ENCODE peak calls at places on chromosome 22, in ten cellular contexts. One of them, this sample, is unnamed. For H3K9me3, the result is how much of the 10 kb centered on the place peaks cover.

GRCh38 chr22:39109361-39109760 is 12.3 kb downstream of the APOBEC3H start:
- DNase-seq in left lung: no peak
- DNase-seq in RWPE2: no peak
- DNase-seq in BE2C: no peak
- DNase-seq in PC-3: no peak
- DNase-seq in heart left ventricle: no peak
- DNase-seq in A673: no peak
- DNase-seq in CD8-positive, alpha-beta memory T cell: no peak
- DNase-seq in MM.1S: no peak
- DNase-seq in left ventricle myocardium inferior: no peak
- DNase-seq in this sample: no peak

GRCh38 chr22:44172370-44173108 is 8.2 kb upstream of the PARVG start:
- DNase-seq in left lung: peak
- DNase-seq in RWPE2: no peak
- DNase-seq in BE2C: no peak
- DNase-seq in PC-3: no peak
- DNase-seq in heart left ventricle: peak
- DNase-seq in A673: peak
- DNase-seq in CD8-positive, alpha-beta memory T cell: no peak
- DNase-seq in MM.1S: no peak
- DNase-seq in left ventricle myocardium inferior: peak
- DNase-seq in this sample: peak

GRCh38 chr22:38923463-38924196 is 33.8 kb upstream of the APOBEC3A start:
- DNase-seq in left lung: no peak
- DNase-seq in RWPE2: no peak
- DNase-seq in BE2C: peak
- DNase-seq in PC-3: peak
- DNase-seq in heart left ventricle: peak
- DNase-seq in A673: peak
- DNase-seq in CD8-positive, alpha-beta memory T cell: no peak
- DNase-seq in MM.1S: no peak
- DNase-seq in left ventricle myocardium inferior: peak
- DNase-seq in this sample: peak

GRCh38 chr22:33114570-33114969 is 56.4 kb upstream of the SYN3 start:
- DNase-seq in left lung: no peak
- DNase-seq in RWPE2: no peak
- DNase-seq in BE2C: no peak
- DNase-seq in PC-3: no peak
- DNase-seq in heart left ventricle: no peak
- DNase-seq in A673: no peak
- DNase-seq in CD8-positive, alpha-beta memory T cell: no peak
- DNase-seq in MM.1S: no peak
- DNase-seq in left ventricle myocardium inferior: no peak
- DNase-seq in this sample: no peak

GRCh38 chr22:40138866-40139265 is 38.9 kb upstream of the TNRC6B start:
- DNase-seq in left lung: no peak
- DNase-seq in RWPE2: no peak
- DNase-seq in BE2C: no peak
- DNase-seq in PC-3: no peak
- DNase-seq in heart left ventricle: no peak
- DNase-seq in A673: no peak
- DNase-seq in CD8-positive, alpha-beta memory T cell: no peak
- DNase-seq in MM.1S: no peak
- DNase-seq in left ventricle myocardium inferior: no peak
- DNase-seq in this sample: no peak

GRCh38 chr22:45997775-45998637 is 21.0 kb upstream of the WNT7B start:
- DNase-seq in left lung: peak
- DNase-seq in RWPE2: peak
- DNase-seq in BE2C: peak
- DNase-seq in PC-3: peak
- DNase-seq in heart left ventricle: no peak
- DNase-seq in A673: no peak
- DNase-seq in CD8-positive, alpha-beta memory T cell: no peak
- DNase-seq in MM.1S: peak
- DNase-seq in left ventricle myocardium inferior: peak
- DNase-seq in this sample: peak

GRCh38 chr22:50523458-50523805 is 2.0 kb downstream of the SCO2 start:
- DNase-seq in left lung: peak
- DNase-seq in RWPE2: no peak
- DNase-seq in BE2C: no peak
- DNase-seq in PC-3: no peak
- DNase-seq in heart left ventricle: peak
- DNase-seq in A673: no peak
- DNase-seq in CD8-positive, alpha-beta memory T cell: no peak
- DNase-seq in MM.1S: no peak
- DNase-seq in left ventricle myocardium inferior: no peak
- DNase-seq in this sample: no peak

GRCh38 chr22:43202756-43203155 is 15.8 kb upstream of the TTLL12 start:
- DNase-seq in left lung: peak
- DNase-seq in RWPE2: no peak
- DNase-seq in BE2C: no peak
- DNase-seq in PC-3: no peak
- DNase-seq in heart left ventricle: no peak
- DNase-seq in A673: no peak
- DNase-seq in CD8-positive, alpha-beta memory T cell: no peak
- DNase-seq in MM.1S: no peak
- DNase-seq in left ventricle myocardium inferior: no peak
- DNase-seq in this sample: no peak

GRCh38 chr22:43811777-43812148 is 342 bp downstream of the EFCAB6 start:
- DNase-seq in left lung: no peak
- DNase-seq in RWPE2: no peak
- DNase-seq in BE2C: no peak
- DNase-seq in PC-3: peak
- DNase-seq in heart left ventricle: no peak
- DNase-seq in A673: peak
- DNase-seq in CD8-positive, alpha-beta memory T cell: no peak
- DNase-seq in MM.1S: peak
- DNase-seq in left ventricle myocardium inferior: no peak
- DNase-seq in this sample: no peak

GRCh38 chr22:25208328-25208727 is 8.7 kb downstream of the CRYBB3 start:
- DNase-seq in left lung: no peak
- DNase-seq in RWPE2: no peak
- DNase-seq in BE2C: no peak
- DNase-seq in PC-3: no peak
- DNase-seq in heart left ventricle: no peak
- DNase-seq in A673: no peak
- DNase-seq in CD8-positive, alpha-beta memory T cell: no peak
- DNase-seq in MM.1S: no peak
- DNase-seq in left ventricle myocardium inferior: no peak
- DNase-seq in this sample: no peak

GRCh38 chr22:39907605-39908097 is 6.8 kb downstream of the GRAP2 start:
- DNase-seq in left lung: no peak
- DNase-seq in RWPE2: no peak
- DNase-seq in BE2C: no peak
- DNase-seq in PC-3: no peak
- DNase-seq in heart left ventricle: no peak
- DNase-seq in A673: no peak
- DNase-seq in CD8-positive, alpha-beta memory T cell: no peak
- DNase-seq in MM.1S: no peak
- DNase-seq in left ventricle myocardium inferior: no peak
- DNase-seq in this sample: no peak

GRCh38 chr22:37355174-37355573 is 72.1 kb downstream of the ELFN2 start:
- DNase-seq in left lung: no peak
- DNase-seq in RWPE2: no peak
- DNase-seq in BE2C: no peak
- DNase-seq in PC-3: no peak
- DNase-seq in heart left ventricle: no peak
- DNase-seq in A673: no peak
- DNase-seq in CD8-positive, alpha-beta memory T cell: no peak
- DNase-seq in MM.1S: no peak
- DNase-seq in left ventricle myocardium inferior: no peak
- DNase-seq in this sample: no peak

GRCh38 chr22:39209756-39210155 is 35.0 kb downstream of the PDGFB start:
- DNase-seq in left lung: no peak
- DNase-seq in RWPE2: peak
- DNase-seq in BE2C: no peak
- DNase-seq in PC-3: no peak
- DNase-seq in heart left ventricle: peak
- DNase-seq in A673: no peak
- DNase-seq in CD8-positive, alpha-beta memory T cell: no peak
- DNase-seq in MM.1S: no peak
- DNase-seq in left ventricle myocardium inferior: no peak
- DNase-seq in this sample: no peak

GRCh38 chr22:24875862-24876506 is 70.0 kb downstream of the SGSM1 start:
- DNase-seq in left lung: no peak
- DNase-seq in RWPE2: no peak
- DNase-seq in BE2C: no peak
- DNase-seq in PC-3: peak
- DNase-seq in heart left ventricle: no peak
- DNase-seq in A673: peak
- DNase-seq in CD8-positive, alpha-beta memory T cell: no peak
- DNase-seq in MM.1S: peak
- DNase-seq in left ventricle myocardium inferior: no peak
- DNase-seq in this sample: peak

GRCh38 chr22:50678651-50679521 is 6.3 kb downstream of the SHANK3 start:
- DNase-seq in left lung: peak
- DNase-seq in RWPE2: no peak
- DNase-seq in BE2C: no peak
- DNase-seq in PC-3: no peak
- DNase-seq in heart left ventricle: no peak
- DNase-seq in A673: no peak
- DNase-seq in CD8-positive, alpha-beta memory T cell: no peak
- DNase-seq in MM.1S: no peak
- DNase-seq in left ventricle myocardium inferior: no peak
- DNase-seq in this sample: peak

GRCh38 chr22:36879775-36880174 is 19.0 kb downstream of the NCF4 start:
- DNase-seq in left lung: no peak
- DNase-seq in RWPE2: no peak
- DNase-seq in BE2C: no peak
- DNase-seq in PC-3: no peak
- DNase-seq in heart left ventricle: no peak
- DNase-seq in A673: no peak
- DNase-seq in CD8-positive, alpha-beta memory T cell: no peak
- DNase-seq in MM.1S: no peak
- DNase-seq in left ventricle myocardium inferior: no peak
- DNase-seq in this sample: no peak

GRCh38 chr22:49400136-49400865 is 427.4 kb downstream of the BRD1 start:
- DNase-seq in left lung: no peak
- DNase-seq in RWPE2: no peak
- DNase-seq in BE2C: no peak
- DNase-seq in PC-3: peak
- DNase-seq in heart left ventricle: no peak
- DNase-seq in A673: no peak
- DNase-seq in CD8-positive, alpha-beta memory T cell: no peak
- DNase-seq in MM.1S: no peak
- DNase-seq in left ventricle myocardium inferior: no peak
- DNase-seq in this sample: no peak
- H3K9me3 ChIP-seq in left lung: under half
- H3K9me3 ChIP-seq in RWPE2: under half
- H3K9me3 ChIP-seq in BE2C: under half
- H3K9me3 ChIP-seq in PC-3: under half
- H3K9me3 ChIP-seq in heart left ventricle: under half
- H3K9me3 ChIP-seq in A673: under half
- H3K9me3 ChIP-seq in CD8-positive, alpha-beta memory T cell: under half
- H3K9me3 ChIP-seq in MM.1S: under half
- H3K9me3 ChIP-seq in left ventricle myocardium inferior: under half
- H3K9me3 ChIP-seq in this sample: under half

GRCh38 chr22:23471698-23472097 is 108.4 kb downstream of the IGLL1 start:
- DNase-seq in left lung: no peak
- DNase-seq in RWPE2: no peak
- DNase-seq in BE2C: no peak
- DNase-seq in PC-3: no peak
- DNase-seq in heart left ventricle: no peak
- DNase-seq in A673: no peak
- DNase-seq in CD8-positive, alpha-beta memory T cell: no peak
- DNase-seq in MM.1S: no peak
- DNase-seq in left ventricle myocardium inferior: no peak
- DNase-seq in this sample: no peak

GRCh38 chr22:23466351-23466750 is 113.7 kb downstream of the IGLL1 start:
- DNase-seq in left lung: no peak
- DNase-seq in RWPE2: no peak
- DNase-seq in BE2C: no peak
- DNase-seq in PC-3: no peak
- DNase-seq in heart left ventricle: no peak
- DNase-seq in A673: no peak
- DNase-seq in CD8-positive, alpha-beta memory T cell: no peak
- DNase-seq in MM.1S: no peak
- DNase-seq in left ventricle myocardium inferior: no peak
- DNase-seq in this sample: no peak

GRCh38 chr22:23467721-23468294 is 112.3 kb downstream of the IGLL1 start:
- DNase-seq in left lung: no peak
- DNase-seq in RWPE2: no peak
- DNase-seq in BE2C: no peak
- DNase-seq in PC-3: peak
- DNase-seq in heart left ventricle: no peak
- DNase-seq in A673: no peak
- DNase-seq in CD8-positive, alpha-beta memory T cell: no peak
- DNase-seq in MM.1S: no peak
- DNase-seq in left ventricle myocardium inferior: no peak
- DNase-seq in this sample: no peak
- H3K4me3 ChIP-seq in left lung: no peak
- H3K4me3 ChIP-seq in RWPE2: no peak
- H3K4me3 ChIP-seq in BE2C: no peak
- H3K4me3 ChIP-seq in PC-3: no peak
- H3K4me3 ChIP-seq in heart left ventricle: no peak
- H3K4me3 ChIP-seq in A673: no peak
- H3K4me3 ChIP-seq in CD8-positive, alpha-beta memory T cell: no peak
- H3K4me3 ChIP-seq in MM.1S: no peak
- H3K4me3 ChIP-seq in left ventricle myocardium inferior: no peak
- H3K4me3 ChIP-seq in this sample: no peak

DNA sequence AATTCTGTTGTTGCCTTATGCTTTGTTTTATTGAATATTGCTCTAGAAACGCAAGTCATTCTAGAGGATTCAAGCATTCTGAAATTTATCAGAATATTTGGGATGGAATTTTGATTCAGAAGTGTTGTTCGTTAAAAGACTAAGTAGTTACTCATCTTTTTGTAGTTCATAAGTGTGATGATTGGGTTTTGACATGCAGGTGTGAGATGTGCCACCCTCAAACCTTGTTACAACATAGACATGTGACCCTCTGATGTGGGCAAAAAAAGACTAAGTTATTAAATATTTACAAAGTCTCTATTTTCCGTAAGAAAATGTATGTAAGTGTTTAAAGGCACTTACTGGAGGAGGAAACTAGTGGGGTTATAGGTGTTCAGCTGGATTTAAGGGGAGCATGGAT is 8.9 kb downstream of the YWHAH start:
- DNase-seq in left lung: no peak
- DNase-seq in RWPE2: no peak
- DNase-seq in BE2C: no peak
- DNase-seq in PC-3: no peak
- DNase-seq in heart left ventricle: no peak
- DNase-seq in A673: no peak
- DNase-seq in CD8-positive, alpha-beta memory T cell: no peak
- DNase-seq in MM.1S: no peak
- DNase-seq in left ventricle myocardium inferior: no peak
- DNase-seq in this sample: no peak
- H3K9me3 ChIP-seq in left lung: under half
- H3K9me3 ChIP-seq in RWPE2: under half
- H3K9me3 ChIP-seq in BE2C: under half
- H3K9me3 ChIP-seq in PC-3: under half
- H3K9me3 ChIP-seq in heart left ventricle: under half
- H3K9me3 ChIP-seq in A673: under half
- H3K9me3 ChIP-seq in CD8-positive, alpha-beta memory T cell: under half
- H3K9me3 ChIP-seq in MM.1S: under half
- H3K9me3 ChIP-seq in left ventricle myocardium inferior: under half
- H3K9me3 ChIP-seq in this sample: under half

DNA sequence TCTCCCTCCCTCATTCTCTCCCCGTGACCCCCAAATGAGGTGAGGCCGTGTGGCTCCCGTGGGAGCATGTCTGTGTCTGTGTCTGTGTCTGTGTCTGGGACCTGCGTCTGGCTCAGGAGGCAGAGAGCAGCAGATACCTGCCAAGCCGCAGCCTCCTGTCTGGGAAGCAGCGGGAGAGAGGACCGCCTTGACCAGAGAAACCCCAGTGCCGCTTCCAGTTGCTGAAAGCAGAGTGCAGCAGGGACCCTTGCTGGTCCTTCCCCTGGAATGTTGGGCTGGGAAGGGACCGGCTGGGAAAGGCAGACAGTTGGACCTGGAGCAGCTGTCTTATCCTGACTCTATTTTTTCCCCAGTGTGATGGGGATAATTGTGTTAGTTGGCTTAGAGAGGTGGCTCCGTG is 525 bp downstream of the CSDC2 start:
- DNase-seq in left lung: no peak
- DNase-seq in RWPE2: no peak
- DNase-seq in BE2C: peak
- DNase-seq in PC-3: no peak
- DNase-seq in heart left ventricle: peak
- DNase-seq in A673: no peak
- DNase-seq in CD8-positive, alpha-beta memory T cell: no peak
- DNase-seq in MM.1S: no peak
- DNase-seq in left ventricle myocardium inferior: no peak
- DNase-seq in this sample: peak
- H3K4me3 ChIP-seq in left lung: peak
- H3K4me3 ChIP-seq in RWPE2: no peak
- H3K4me3 ChIP-seq in BE2C: peak
- H3K4me3 ChIP-seq in PC-3: no peak
- H3K4me3 ChIP-seq in heart left ventricle: peak
- H3K4me3 ChIP-seq in A673: no peak
- H3K4me3 ChIP-seq in CD8-positive, alpha-beta memory T cell: no peak
- H3K4me3 ChIP-seq in MM.1S: no peak
- H3K4me3 ChIP-seq in left ventricle myocardium inferior: peak
- H3K4me3 ChIP-seq in this sample: peak

This sample was measured in testis.